ENCODE peak calls at places on chromosomes 4 and X, in four cellular contexts. V is stimulated activated naive CD4-positive, alpha-beta T cell; N is ureter; G is activated T-cell treated with anti-CD3 and anti-CD28 coated beads, Interleukin-2, amount 50 U/mL, for 48 hours. L is an unnamed sample.

GRCh38 chr4:39528056-39528465 is 822 bp upstream of the UGDH start:
- DNase-seq in V (no peak), N (peak), G (no peak), L (peak)

GRCh38 chrX:15973299-15973698 is 118.7 kb upstream of the AP1S2 start:
- DNase-seq in V (no peak), N (no peak), G (peak), L (no peak)

GRCh38 chr4:153541426-153542096 is 75.4 kb downstream of the TMEM131L start:
- DNase-seq in V (no peak), N (no peak), G (peak), L (no peak)

GRCh38 chr4:123109129-123109528 is 186.7 kb upstream of the NUDT6 start:
- DNase-seq in V (no peak), N (no peak), G (no peak), L (no peak)

GRCh38 chr4:144578681-144579080 is 67.3 kb upstream of the HHIP start:
- DNase-seq in V (no peak), N (no peak), G (no peak), L (no peak)

GRCh38 chr4:169899295-169899694 is 126.9 kb downstream of the MFAP3L start:
- DNase-seq in V (no peak), N (no peak), G (no peak), L (no peak)

GRCh38 chr4:147842573-147842972 is 110.7 kb downstream of the ARHGAP10 start:
- DNase-seq in V (no peak), N (no peak), G (no peak), L (no peak)

GRCh38 chrX:40984962-40985361 is 100.3 kb upstream of the USP9X start:
- DNase-seq in V (no peak), N (no peak), G (no peak), L (no peak)

GRCh38 chr4:106355193-106355592 is 13.4 kb downstream of the GIMD1 start:
- DNase-seq in V (no peak), N (no peak), G (no peak), L (peak)

GRCh38 chrX:40140706-40141499 is 43.1 kb upstream of the BCOR start:
- DNase-seq in V (no peak), N (no peak), G (no peak), L (peak)

GRCh38 chrX:75131973-75132627 is 24.0 kb downstream of the ABCB7 start:
- DNase-seq in V (no peak), N (no peak), G (no peak), L (no peak)

GRCh38 chrX:97238632-97239031 is 354.9 kb downstream of the RPA4 start:
- DNase-seq in V (no peak), N (no peak), G (no peak), L (no peak)

GRCh38 chrX:39854772-39855747 is 242.7 kb downstream of the BCOR start:
- DNase-seq in V (peak), N (no peak), G (peak), L (no peak)